ENCODE peak calls at places on chromosome 14, in seven cellular contexts. Z, T, B, A, J, G and W are unnamed samples.

GRCh38 chr14:50599700-50600444 is 39.9 kb downstream of the ATL1 start:
- DNase-seq in Z (peak), T (no peak), B (peak), A (peak), J (no peak), G (peak), W (peak)

GRCh38 chr14:95021588-95021987 is 135.7 kb downstream of the DICER1 start:
- DNase-seq in Z (no peak), T (no peak), B (no peak), A (no peak), J (no peak), G (no peak), W (no peak)

GRCh38 chr14:29865299-29865698 is 62.3 kb downstream of the PRKD1 start:
- DNase-seq in Z (no peak), T (no peak), B (no peak), A (no peak), J (no peak), G (no peak), W (no peak)

GRCh38 chr14:44283836-44284235 is 223.2 kb downstream of the FSCB start:
- DNase-seq in Z (no peak), T (no peak), B (no peak), A (no peak), J (no peak), G (no peak), W (no peak)

GRCh38 chr14:22811752-22812151 is 3.5 kb downstream of the SLC7A7 start:
- DNase-seq in Z (peak), T (no peak), B (no peak), A (no peak), J (no peak), G (peak), W (no peak)

GRCh38 chr14:97638864-97639263 is 841.7 kb downstream of the VRK1 start:
- DNase-seq in Z (no peak), T (no peak), B (no peak), A (no peak), J (no peak), G (no peak), W (peak)

GRCh38 chr14:61616524-61617185 is 78.7 kb upstream of the HIF1A start:
- DNase-seq in Z (peak), T (no peak), B (peak), A (peak), J (no peak), G (peak), W (peak)

GRCh38 chr14:21997300-21997699 is 323.7 kb upstream of the OR4E1 start:
- DNase-seq in Z (no peak), T (peak), B (peak), A (no peak), J (no peak), G (peak), W (peak)

GRCh38 chr14:81474685-81475324 is 58.8 kb downstream of the SEL1L start:
- DNase-seq in Z (no peak), T (no peak), B (no peak), A (no peak), J (no peak), G (no peak), W (no peak)

GRCh38 chr14:96958057-96958456 is 160.9 kb downstream of the VRK1 start:
- DNase-seq in Z (no peak), T (no peak), B (no peak), A (no peak), J (no peak), G (no peak), W (no peak)

GRCh38 chr14:62126885-62127478 is 364.8 kb downstream of the SNAPC1 start:
- DNase-seq in Z (peak), T (peak), B (peak), A (peak), J (no peak), G (peak), W (peak)

GRCh38 chr14:90168425-90169105 is 87.8 kb upstream of the PSMC1 start:
- DNase-seq in Z (peak), T (no peak), B (peak), A (no peak), J (no peak), G (peak), W (peak)

GRCh38 chr14:33017016-33017415 is 78.3 kb downstream of the NPAS3 start:
- DNase-seq in Z (no peak), T (no peak), B (no peak), A (no peak), J (no peak), G (no peak), W (no peak)

GRCh38 chr14:99938896-99939295 is 126.3 kb upstream of the EVL start:
- DNase-seq in Z (no peak), T (no peak), B (no peak), A (no peak), J (no peak), G (no peak), W (no peak)

GRCh38 chr14:99937475-99938244 is 127.6 kb upstream of the EVL start:
- DNase-seq in Z (no peak), T (no peak), B (no peak), A (no peak), J (no peak), G (no peak), W (peak)

GRCh38 chr14:99936738-99937474 is 128.3 kb upstream of the EVL start:
- DNase-seq in Z (no peak), T (no peak), B (no peak), A (no peak), J (no peak), G (no peak), W (no peak)

GRCh38 chr14:99939421-99939820 is 125.8 kb upstream of the EVL start:
- DNase-seq in Z (no peak), T (no peak), B (no peak), A (no peak), J (no peak), G (no peak), W (no peak)

GRCh38 chr14:99938376-99938775 is 126.8 kb upstream of the EVL start:
- DNase-seq in Z (no peak), T (no peak), B (no peak), A (no peak), J (no peak), G (no peak), W (no peak)
- TF ChIP-seq CTCF in Z (no peak), T (no peak), B (no peak), A (no peak), J (no peak), G (no peak), W (no peak)

DNA sequence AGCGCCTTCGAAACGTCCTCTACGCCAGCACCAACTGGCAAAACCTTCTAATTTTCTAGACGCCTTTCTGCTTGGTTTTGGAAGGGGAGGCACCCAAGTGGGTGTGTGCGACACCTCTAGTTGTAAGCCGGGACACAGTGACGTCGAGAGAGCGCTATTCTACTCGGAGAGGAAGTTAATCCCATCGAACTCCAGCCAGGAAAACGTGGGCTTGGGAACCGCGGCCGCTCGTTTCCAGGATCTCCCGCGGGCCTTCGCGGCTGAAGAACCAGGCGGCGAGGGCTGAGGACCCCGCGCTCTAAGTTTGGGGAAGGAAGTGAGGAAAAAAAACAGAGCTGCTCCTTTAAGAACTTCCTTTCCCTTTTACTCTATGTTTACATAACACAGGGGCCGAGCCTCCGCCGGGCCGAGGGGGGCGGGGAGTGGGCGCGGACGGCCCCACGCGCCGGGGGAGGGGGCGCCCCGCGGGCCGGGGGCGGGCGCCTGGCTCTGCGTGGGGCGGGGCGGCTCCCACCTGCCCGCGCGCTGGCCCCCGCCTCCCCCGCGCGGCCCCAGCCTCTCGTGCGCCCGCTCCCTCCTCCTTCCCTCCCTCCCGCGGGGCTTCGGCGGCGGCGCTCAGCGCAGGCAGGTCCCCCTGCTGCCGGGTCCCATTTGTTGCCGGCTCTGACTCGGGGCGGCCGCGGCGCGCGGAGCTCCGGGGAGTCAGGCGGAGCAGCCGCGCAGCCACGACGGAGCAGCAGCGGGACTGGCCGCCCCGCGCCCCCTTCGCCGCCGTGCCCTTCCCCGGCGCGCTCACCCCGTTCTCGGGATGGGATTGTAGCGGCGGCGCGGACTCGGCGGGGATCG is at the start of gene PELI2:
- DNase-seq in Z (peak), T (peak), B (peak), A (peak), J (peak), G (peak), W (peak)
- TF ChIP-seq CTCF in Z (no peak), T (no peak), B (no peak), A (peak), J (no peak), G (peak), W (no peak)

DNA sequence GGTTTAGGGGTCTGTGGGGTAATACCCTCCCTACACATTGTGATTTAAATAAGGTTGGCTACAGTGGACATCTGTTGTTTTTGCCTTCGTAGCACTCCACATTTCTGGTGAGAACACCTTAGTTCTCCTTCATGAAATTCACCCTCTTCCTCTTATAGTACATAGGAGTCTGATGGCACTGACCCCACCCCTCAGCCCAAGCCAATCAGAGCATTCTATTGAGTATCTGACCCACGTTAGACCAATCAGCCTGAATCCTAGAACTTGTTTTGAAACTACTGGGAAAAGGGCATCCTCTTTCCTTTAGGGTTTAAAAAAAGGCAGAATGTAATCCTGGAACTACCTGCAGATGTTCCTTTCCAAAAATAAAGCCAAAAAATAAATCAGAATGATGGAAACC is 15.8 kb upstream of the LRRC9 start:
- DNase-seq in Z (no peak), T (no peak), B (no peak), A (no peak), J (no peak), G (no peak), W (no peak)
- TF ChIP-seq CTCF in Z (no peak), T (no peak), B (no peak), A (no peak), J (no peak), G (no peak), W (no peak)

GRCh38 chr14:103563089-103563620 is 395 bp downstream of the COA8 start:
- DNase-seq in Z (no peak), T (no peak), B (peak), A (no peak), J (peak), G (no peak), W (peak)

GRCh38 chr14:103574707-103575285 is 12.0 kb downstream of the COA8 start:
- DNase-seq in Z (no peak), T (no peak), B (no peak), A (no peak), J (no peak), G (no peak), W (no peak)

GRCh38 chr14:103569436-103569835 is 6.7 kb downstream of the COA8 start:
- DNase-seq in Z (no peak), T (no peak), B (no peak), A (no peak), J (no peak), G (no peak), W (no peak)

GRCh38 chr14:103574104-103574503 is 11.3 kb downstream of the COA8 start:
- DNase-seq in Z (no peak), T (no peak), B (no peak), A (no peak), J (no peak), G (no peak), W (no peak)

DNA sequence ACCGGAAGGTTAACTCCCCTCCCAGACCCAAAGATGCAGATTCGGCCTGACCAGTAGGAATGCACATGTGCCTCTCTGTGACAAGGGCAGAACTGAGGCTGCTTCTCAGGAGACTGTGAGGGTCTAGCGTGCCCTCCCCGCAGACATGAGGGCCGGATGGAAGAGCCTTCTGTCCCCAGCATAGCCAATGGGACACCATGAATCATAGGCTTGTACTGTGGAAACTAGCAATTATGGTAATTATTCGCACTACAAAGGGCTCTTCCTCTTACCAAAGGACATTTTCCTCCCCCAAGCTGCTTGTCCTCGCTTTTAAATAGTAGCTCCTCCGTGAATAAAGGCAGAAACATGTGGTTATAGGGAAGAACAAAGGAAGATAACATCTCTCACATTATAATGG is 6.2 kb downstream of the COA8 start:
- DNase-seq in Z (no peak), T (no peak), B (no peak), A (no peak), J (no peak), G (no peak), W (no peak)
- TF ChIP-seq CTCF in Z (no peak), T (no peak), B (no peak), A (no peak), J (no peak), G (no peak), W (no peak)

DNA sequence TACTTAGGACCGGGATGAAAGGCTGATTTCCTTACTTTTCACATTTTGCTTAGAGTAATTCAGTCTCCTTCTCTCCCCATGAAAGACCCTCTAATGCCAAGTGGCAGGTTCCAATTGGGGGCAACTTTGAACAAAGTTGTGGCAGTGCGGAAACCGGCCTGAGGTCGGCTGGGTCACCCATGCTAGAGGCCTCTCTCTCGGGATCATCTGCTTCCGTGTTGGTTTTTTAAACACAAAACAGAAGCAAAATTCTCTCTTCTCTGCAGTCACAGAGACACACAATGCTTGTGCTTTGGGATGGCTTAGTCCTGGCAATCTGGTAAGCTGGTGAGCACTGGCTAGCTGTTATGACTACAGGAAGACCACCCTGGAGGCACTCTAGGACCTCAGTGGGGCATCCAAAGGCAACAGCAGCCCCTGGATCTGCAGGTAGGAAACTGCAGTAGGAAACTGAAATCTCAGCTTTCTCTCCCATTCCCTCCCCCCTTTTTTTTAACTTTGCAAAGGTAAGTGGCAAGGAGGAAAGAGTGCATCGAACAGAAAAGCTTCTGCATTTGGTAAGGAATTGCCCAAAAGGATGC is 102.1 kb downstream of the BCL11B start:
- DNase-seq in Z (no peak), T (no peak), B (no peak), A (no peak), J (no peak), G (no peak), W (no peak)
- TF ChIP-seq CTCF in Z (no peak), T (no peak), B (no peak), A (no peak), J (no peak), G (no peak), W (no peak)

GRCh38 chr14:105930572-105930971 is 404.2 kb downstream of the TMEM121 start:
- DNase-seq in Z (no peak), T (no peak), B (no peak), A (no peak), J (no peak), G (no peak), W (no peak)

GRCh38 chr14:105935384-105935783 is 409.0 kb downstream of the TMEM121 start:
- DNase-seq in Z (no peak), T (no peak), B (no peak), A (no peak), J (no peak), G (no peak), W (no peak)

GRCh38 chr14:105929327-105930081 is 403.1 kb downstream of the TMEM121 start:
- DNase-seq in Z (no peak), T (no peak), B (no peak), A (no peak), J (no peak), G (no peak), W (no peak)

GRCh38 chr14:105933238-105933637 is 406.9 kb downstream of the TMEM121 start:
- DNase-seq in Z (no peak), T (no peak), B (no peak), A (no peak), J (no peak), G (no peak), W (no peak)

GRCh38 chr14:105931808-105932483 is 405.6 kb downstream of the TMEM121 start:
- DNase-seq in Z (no peak), T (no peak), B (no peak), A (no peak), J (no peak), G (no peak), W (no peak)
- TF ChIP-seq CTCF in Z (no peak), T (no peak), B (no peak), A (no peak), J (no peak), G (no peak), W (no peak)

DNA sequence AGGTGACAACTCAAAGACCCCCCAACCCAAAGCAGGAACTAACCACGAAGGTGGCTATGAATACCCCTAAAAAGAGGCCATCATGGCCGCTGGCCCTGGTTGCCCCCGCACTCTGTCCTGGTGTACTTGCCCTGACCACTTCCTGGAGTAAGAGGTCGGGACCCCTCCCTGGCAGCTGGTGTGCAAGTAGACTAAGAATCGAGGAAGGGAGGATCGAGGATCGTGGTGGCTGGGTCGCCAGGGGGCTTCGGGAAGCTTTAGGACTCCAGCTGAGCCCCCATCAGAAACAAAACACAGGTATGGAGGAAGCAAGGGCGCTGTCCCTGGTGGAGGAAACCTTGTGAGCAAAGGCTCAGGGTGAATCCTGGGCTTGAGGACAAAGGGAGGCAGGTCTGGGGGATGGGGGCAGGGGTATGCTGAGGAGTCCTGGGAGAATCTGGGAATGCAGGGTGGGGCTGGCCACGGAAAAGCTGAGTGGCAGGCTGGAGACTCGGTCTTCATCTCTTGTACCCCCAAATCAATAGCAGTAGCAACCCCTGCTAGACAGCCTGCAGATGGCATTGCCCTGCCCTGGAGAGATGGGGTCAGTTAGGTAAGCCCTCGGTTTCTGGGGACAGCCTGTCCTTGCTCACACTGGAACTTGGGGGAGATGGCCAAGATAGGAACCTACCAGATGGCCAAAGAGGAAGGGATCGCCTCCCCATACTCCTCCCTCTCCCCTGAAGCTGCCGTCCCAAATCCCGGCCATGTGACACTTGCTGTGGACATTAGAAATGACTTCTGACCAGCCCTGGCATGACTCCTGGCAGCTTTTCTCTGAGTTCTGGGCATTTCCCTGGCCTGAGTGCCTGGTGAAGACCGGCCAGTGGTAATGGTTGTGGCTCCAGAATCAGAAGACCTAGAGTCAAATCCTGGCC is 45.3 kb upstream of the ESRRB start:
- DNase-seq in Z (no peak), T (no peak), B (no peak), A (no peak), J (no peak), G (no peak), W (no peak)
- TF ChIP-seq CTCF in Z (no peak), T (no peak), B (no peak), A (no peak), J (no peak), G (no peak), W (no peak)

DNA sequence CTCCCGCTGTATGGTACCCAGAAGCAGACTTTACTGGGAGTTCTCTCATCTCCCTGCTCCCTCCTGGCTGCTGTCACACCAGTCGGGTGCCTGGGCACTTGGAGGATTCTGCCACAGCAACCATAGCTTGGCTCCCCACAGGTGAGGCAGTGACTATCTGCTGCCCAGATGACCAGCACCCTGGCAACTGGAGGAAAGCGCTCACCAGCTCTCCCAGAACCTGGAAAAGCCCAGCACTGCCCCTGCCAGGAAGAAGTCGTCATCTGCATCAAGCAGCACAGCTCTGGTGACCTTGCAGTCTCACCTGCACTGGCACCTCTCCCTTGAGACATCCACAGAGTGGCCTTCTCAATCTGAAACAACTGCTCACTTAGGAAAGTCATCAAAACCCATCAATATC is 31.9 kb upstream of the TC2N start:
- DNase-seq in Z (no peak), T (peak), B (no peak), A (no peak), J (no peak), G (no peak), W (peak)
- TF ChIP-seq CTCF in Z (no peak), T (no peak), B (no peak), A (no peak), J (no peak), G (no peak), W (peak)

GRCh38 chr14:59133202-59133601 is 55.3 kb upstream of the DAAM1 start:
- DNase-seq in Z (peak), T (no peak), B (peak), A (no peak), J (no peak), G (no peak), W (no peak)
- TF ChIP-seq CTCF in Z (peak), T (no peak), B (peak), A (peak), J (no peak), G (peak), W (no peak)

GRCh38 chr14:101183376-101184103 is 280.0 kb upstream of the RTL1 start:
- DNase-seq in Z (no peak), T (peak), B (no peak), A (no peak), J (peak), G (no peak), W (no peak)
- TF ChIP-seq CTCF in Z (peak), T (no peak), B (no peak), A (peak), J (no peak), G (peak), W (no peak)